ENCODE peak calls at places on chromosomes 7 and 10, in ten cellular contexts. T, A, R, N, G, U, X, C, Y and M are unnamed samples.
A peak's percentile ranks its signal among the peaks of the same experiment; 100 is the strongest.

GRCh38 chr10:56319386-56319785 is 41.7 kb downstream of the ZWINT start:
- DNase-seq in T (no peak), A (no peak), R (no peak), N (no peak), G (no peak), U (no peak), X (no peak), C (no peak), Y (peak; percentile 4), M (no peak)

GRCh38 chr7:148712610-148713330 is 14.1 kb downstream of the CUL1 start:
- DNase-seq in T (no peak), A (no peak), R (no peak), N (no peak), G (no peak), U (no peak), X (no peak), C (no peak), Y (peak; percentile 7), M (no peak)

GRCh38 chr7:17599733-17600685 is 301.6 kb downstream of the AHR start:
- DNase-seq in T (no peak), A (no peak), R (no peak), N (no peak), G (peak; percentile 1), U (no peak), X (peak; percentile 78), C (no peak), Y (peak; percentile 94), M (peak; percentile 26)

GRCh38 chr10:70905071-70906021 is 17.0 kb upstream of the PCBD1 start:
- DNase-seq in T (no peak), A (no peak), R (no peak), N (no peak), G (no peak), U (no peak), X (no peak), C (no peak), Y (no peak), M (no peak)

GRCh38 chr7:101926265-101926664 is 108.8 kb downstream of the CUX1 start:
- DNase-seq in T (no peak), A (no peak), R (no peak), N (no peak), G (no peak), U (no peak), X (no peak), C (no peak), Y (no peak), M (no peak)

GRCh38 chr7:111091623-111092370 is 870 bp downstream of the LRRN3 start:
- DNase-seq in T (no peak), A (peak; percentile 8), R (no peak), N (no peak), G (no peak), U (peak; percentile 73), X (no peak), C (peak; percentile 39), Y (no peak), M (peak; percentile 65)

GRCh38 chr10:88070080-88070880 is 206.9 kb downstream of the PTEN start:
- DNase-seq in T (no peak), A (no peak), R (no peak), N (no peak), G (no peak), U (no peak), X (no peak), C (no peak), Y (no peak), M (no peak)

GRCh38 chr10:28778524-28778923 is 101.2 kb downstream of the BAMBI start:
- DNase-seq in T (no peak), A (no peak), R (no peak), N (no peak), G (no peak), U (no peak), X (no peak), C (no peak), Y (no peak), M (no peak)

GRCh38 chr10:119131512-119132240 is 27.8 kb downstream of the DENND10 start:
- DNase-seq in T (no peak), A (no peak), R (no peak), N (peak; percentile 62), G (no peak), U (no peak), X (peak; percentile 10), C (peak; percentile 51), Y (peak; percentile 18), M (no peak)

GRCh38 chr7:101754432-101755159 is 62.8 kb upstream of the CUX1 start:
- DNase-seq in T (no peak), A (no peak), R (no peak), N (peak; percentile 54), G (no peak), U (no peak), X (peak; percentile 7), C (no peak), Y (peak; percentile 20), M (no peak)

GRCh38 chr7:29141981-29142380 is 4.4 kb downstream of the CPVL start:
- DNase-seq in T (no peak), A (no peak), R (no peak), N (peak; percentile 52), G (no peak), U (no peak), X (no peak), C (no peak), Y (no peak), M (no peak)

GRCh38 chr10:92742331-92743228 is 52.8 kb downstream of the HHEX start:
- DNase-seq in T (no peak), A (no peak), R (no peak), N (no peak), G (no peak), U (no peak), X (no peak), C (peak; percentile 38), Y (no peak), M (no peak)

GRCh38 chr7:1181591-1181990 is 21.6 kb upstream of the ZFAND2A start:
- DNase-seq in T (no peak), A (no peak), R (no peak), N (no peak), G (no peak), U (no peak), X (no peak), C (no peak), Y (no peak), M (no peak)

GRCh38 chr7:8217200-8218068 is 44.5 kb downstream of the ICA1 start:
- DNase-seq in T (no peak), A (peak; percentile 23), R (no peak), N (peak; percentile 68), G (peak; percentile 88), U (peak; percentile 89), X (peak; percentile 52), C (peak; percentile 86), Y (peak; percentile 72), M (peak; percentile 70)

GRCh38 chr7:150954986-150955518 is 23.1 kb downstream of the KCNH2 start:
- DNase-seq in T (no peak), A (no peak), R (peak; percentile 24), N (no peak), G (peak; percentile 36), U (no peak), X (no peak), C (no peak), Y (no peak), M (no peak)

GRCh38 chr7:47484923-47485639 is 96.8 kb downstream of the TNS3 start:
- DNase-seq in T (no peak), A (no peak), R (no peak), N (no peak), G (no peak), U (no peak), X (no peak), C (no peak), Y (no peak), M (no peak)

GRCh38 chr10:124827474-124827873 is 25.9 kb downstream of the ABRAXAS2 start:
- DNase-seq in T (no peak), A (no peak), R (no peak), N (peak; percentile 39), G (peak; percentile 45), U (peak; percentile 20), X (no peak), C (no peak), Y (peak; percentile 24), M (no peak)